ENCODE peak calls at places on chromosomes 13 and 19, in six cellular contexts. H is H9, C is mesendoderm, E is IMR-90, P is H1, R is neuronal stem cell. V is an unnamed sample.

GRCh38 chr13:40665754-40666057 is 735 bp downstream of the FOXO1 start:
- DNase-seq in H (no peak), C (peak; percentile 60), R (no peak), P (no peak), E (no peak), V (no peak)

GRCh38 chr19:51123381-51124186 is 1.1 kb upstream of the SIGLEC9 start:
- DNase-seq in C (no peak), P (no peak), E (no peak), H (no peak), R (no peak), V (no peak)

GRCh38 chr19:13825489-13826475 is 30.5 kb downstream of the ZSWIM4 start:
- DNase-seq in H (peak; percentile 93), C (peak; percentile 87), R (no peak), P (no peak), E (no peak), V (peak; percentile 77)

GRCh38 chr13:46492946-46493345 is 60.0 kb upstream of the LRCH1 start:
- DNase-seq in R (peak; percentile 37), C (peak; percentile 66), P (no peak), H (no peak), E (peak; percentile 48), V (peak; percentile 55)

GRCh38 chr13:113208424-113209335 is at the start of gene PCID2:
- DNase-seq in R (peak; percentile 94), P (peak; percentile 66), H (peak; percentile 89), C (peak; percentile 97), E (peak; percentile 84), V (peak; percentile 90)

GRCh38 chr13:65585346-65585745 is 1644.8 kb downstream of the PCDH9 start:
- DNase-seq in C (no peak), P (no peak), R (no peak), E (no peak), H (peak; percentile 42), V (no peak)

GRCh38 chr19:4136680-4137088 is 12.8 kb upstream of the MAP2K2 start:
- DNase-seq in C (no peak), R (no peak), P (no peak), E (no peak), H (no peak), V (no peak)

GRCh38 chr13:40102854-40103253 is 447.4 kb downstream of the COG6 start:
- DNase-seq in C (no peak), H (no peak), E (peak; percentile 65), P (no peak), R (no peak), V (peak; percentile 17)

GRCh38 chr13:45422731-45423130 is 4.6 kb upstream of the SLC25A30 start:
- DNase-seq in R (no peak), H (no peak), P (no peak), C (no peak), E (no peak), V (no peak)

GRCh38 chr13:87671824-87672603 is 843 bp downstream of the SLITRK5 start:
- DNase-seq in R (peak; percentile 26), E (no peak), P (no peak), C (peak; percentile 31), H (peak; percentile 53), V (peak; percentile 30)

GRCh38 chr13:34654203-34654602 is 287.9 kb upstream of the NBEA start:
- DNase-seq in C (peak; percentile 58), E (no peak), H (no peak), R (no peak), P (no peak), V (no peak)

GRCh38 chr19:14023404-14024235 is 4.3 kb upstream of the RLN3 start:
- DNase-seq in R (no peak), E (peak; percentile 44), H (peak; percentile 85), P (peak; percentile 62), C (peak; percentile 92), V (peak; percentile 73)

GRCh38 chr19:38183227-38183914 is 40.7 kb downstream of the DPF1 start:
- DNase-seq in P (peak; percentile 27), R (peak; percentile 60), E (no peak), H (peak; percentile 82), C (peak; percentile 68), V (peak; percentile 25)

GRCh38 chr13:49165798-49166752 is 54.1 kb upstream of the MLNR start:
- DNase-seq in H (no peak), E (peak; percentile 9), P (no peak), R (no peak), C (no peak), V (peak; percentile 34)

GRCh38 chr13:43301341-43301969 is 278.1 kb downstream of the DNAJC15 start:
- DNase-seq in H (no peak), E (peak; percentile 57), P (no peak), R (no peak), C (no peak), V (no peak)

DNA sequence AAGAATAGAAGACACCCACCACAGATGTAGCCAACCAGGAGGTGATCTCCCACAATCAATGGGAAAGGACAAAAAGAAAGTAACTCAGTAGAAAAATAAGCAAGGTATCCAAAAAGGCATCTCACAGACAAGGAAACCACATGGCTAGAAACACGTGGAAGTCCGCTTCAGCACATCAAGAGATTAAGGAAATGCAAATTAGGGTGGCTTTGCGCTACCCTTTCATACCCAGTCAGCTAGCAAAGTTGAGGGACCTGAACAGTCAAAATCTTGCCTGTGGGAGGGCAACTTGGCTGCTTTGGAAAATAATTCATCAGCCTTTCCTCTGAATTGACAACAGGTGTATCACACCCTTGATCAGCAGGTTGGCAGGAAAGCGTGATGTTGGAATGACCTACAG is 11.6 kb upstream of the UQCR11 start:
- DNase-seq in E (no peak), P (no peak), C (no peak), R (no peak), H (no peak), V (no peak)
- H4K8ac ChIP-seq in E (no peak overlapping the region), P (no peak overlapping the region), C (no peak overlapping the region), R (no peak overlapping the region), H (no peak overlapping the region), V (no peak overlapping the region)

GRCh38 chr13:54183728-54184127 is 1155.1 kb downstream of the OLFM4 start:
- DNase-seq in E (no peak), C (no peak), H (no peak), R (no peak), P (no peak), V (no peak)

GRCh38 chr13:54183166-54183565 is 1154.6 kb downstream of the OLFM4 start:
- DNase-seq in P (no peak), E (no peak), R (no peak), C (no peak), H (no peak), V (no peak)

GRCh38 chr13:54185785-54186184 is 1157.2 kb downstream of the OLFM4 start:
- DNase-seq in H (peak; percentile 59), P (no peak), R (peak; percentile 52), E (no peak), C (peak; percentile 93), V (peak; percentile 0)

GRCh38 chr13:54185101-54185500 is 1156.5 kb downstream of the OLFM4 start:
- DNase-seq in E (no peak), P (no peak), R (no peak), H (no peak), C (peak; percentile 61), V (no peak)

GRCh38 chr13:54184576-54184975 is 1156.0 kb downstream of the OLFM4 start:
- DNase-seq in R (no peak), C (no peak), P (no peak), E (no peak), H (no peak), V (no peak)
- H4K8ac ChIP-seq in R (no peak overlapping the region), C (no peak overlapping the region), P (no peak overlapping the region), E (no peak overlapping the region), H (no peak overlapping the region), V (no peak overlapping the region)

GRCh38 chr13:102696465-102696864 is 1.6 kb upstream of the METTL21C start:
- DNase-seq in C (no peak), E (no peak), H (no peak), R (no peak), P (no peak), V (no peak)
- H4K8ac ChIP-seq in C (no peak overlapping the region), E (no peak overlapping the region), H (no peak overlapping the region), R (no peak overlapping the region), P (no peak overlapping the region), V (no peak overlapping the region)

DNA sequence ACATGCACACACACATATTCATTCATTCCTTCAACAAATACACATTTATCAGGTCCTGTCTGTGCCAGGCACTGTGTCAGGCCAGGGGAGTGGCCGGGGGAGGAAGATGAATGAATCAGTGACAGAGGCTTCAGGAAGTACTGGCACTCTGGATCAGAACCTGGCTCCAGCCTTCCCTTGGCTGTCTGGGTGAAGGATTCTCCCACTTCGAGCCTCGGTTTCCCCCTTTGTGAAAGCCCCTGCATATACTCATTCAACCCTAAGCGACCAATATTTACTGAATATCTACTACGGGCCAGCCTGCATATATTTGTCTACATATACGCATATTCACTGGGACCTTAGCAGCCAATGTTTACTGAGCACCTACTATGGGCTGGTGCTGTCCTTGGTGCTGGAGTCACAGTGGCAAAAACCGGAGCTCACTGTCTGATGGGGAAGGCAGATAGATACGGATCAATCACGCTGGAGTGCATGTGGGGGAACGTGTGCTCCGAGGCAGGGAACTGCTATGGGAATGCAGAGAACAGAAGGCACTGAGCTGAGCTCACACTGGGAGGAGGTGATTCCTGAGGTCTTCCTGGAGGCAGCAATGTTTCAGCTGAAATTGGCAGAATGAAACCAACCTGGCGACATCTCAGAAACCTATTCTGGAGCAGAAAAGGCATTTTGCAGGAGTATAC is 638 bp upstream of the ZNF579 start:
- DNase-seq in R (no peak), E (no peak), P (no peak), H (peak; percentile 63), C (peak; percentile 56), V (peak; percentile 12)
- H4K8ac ChIP-seq in R (no peak overlapping the region), E (peak overlapping the region; percentile 97), P (peak overlapping the region; percentile 71), H (no peak overlapping the region), C (peak overlapping the region; percentile 100), V (peak overlapping the region; percentile 97)

DNA sequence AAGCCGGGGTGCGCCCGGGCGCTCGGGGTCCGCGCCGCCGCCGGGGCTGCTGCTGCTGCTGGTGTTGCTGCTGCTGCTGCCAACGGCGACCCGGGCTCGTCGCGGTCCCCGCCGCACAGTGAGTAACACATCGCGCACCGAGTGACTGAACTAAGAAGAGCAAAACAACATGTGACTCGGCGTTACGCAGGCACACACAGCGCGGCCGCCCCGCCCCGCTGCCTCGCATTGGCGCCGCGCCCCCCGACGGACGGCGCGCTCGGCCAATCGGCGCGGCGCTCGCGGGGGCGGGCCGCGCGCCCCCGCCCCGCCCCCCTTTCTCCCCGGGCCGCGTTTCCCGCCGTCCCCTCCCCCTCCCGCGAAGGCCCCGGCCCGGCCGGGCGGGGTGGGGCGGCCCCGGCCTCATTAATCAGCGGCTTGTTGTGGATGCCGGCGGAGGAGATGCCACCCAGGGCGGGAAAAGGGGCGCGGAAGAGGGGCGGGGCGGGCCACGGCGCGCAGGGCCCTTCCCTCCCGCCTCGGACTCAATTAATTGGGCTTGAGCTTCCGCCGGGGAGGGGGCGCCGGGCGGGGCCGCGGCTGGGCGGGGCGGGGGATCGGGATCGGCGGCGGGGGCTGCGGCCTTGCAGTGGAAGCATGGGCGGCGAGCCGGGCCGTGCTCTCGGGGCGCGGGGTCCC is at the start of gene IRS2:
- DNase-seq in H (peak; percentile 95), E (peak; percentile 90), C (peak; percentile 95), P (peak; percentile 61), R (peak; percentile 94), V (peak; percentile 93)
- H4K8ac ChIP-seq in H (no peak within 1 kb of the TSS), E (peak within 1 kb of the TSS; percentile 58), C (no peak within 1 kb of the TSS), P (peak within 1 kb of the TSS; percentile 96), R (no peak within 1 kb of the TSS), V (peak within 1 kb of the TSS; percentile 88)

GRCh38 chr13:52738719-52739467 is 727 bp downstream of the CNMD start:
- DNase-seq in P (no peak), H (peak; percentile 62), R (peak; percentile 61), E (no peak), C (peak; percentile 62), V (peak; percentile 10)
- H4K8ac ChIP-seq in P (peak overlapping the region; percentile 95), H (peak overlapping the region; percentile 23), R (no peak overlapping the region), E (no peak overlapping the region), C (no peak overlapping the region), V (no peak overlapping the region)

GRCh38 chr13:111210945-111211469 is 95.9 kb downstream of the ARHGEF7 start:
- DNase-seq in R (no peak), E (no peak), P (no peak), C (peak; percentile 42), H (no peak), V (peak; percentile 47)
- H4K8ac ChIP-seq in R (no peak overlapping the region), E (no peak overlapping the region), P (no peak overlapping the region), C (no peak overlapping the region), H (no peak overlapping the region), V (no peak overlapping the region)

GRCh38 chr13:97261254-97262015 is 39.3 kb downstream of the MBNL2 start:
- DNase-seq in P (no peak), H (no peak), E (no peak), R (no peak), C (no peak), V (no peak)
- H4K8ac ChIP-seq in P (no peak overlapping the region), H (no peak overlapping the region), E (peak overlapping the region; percentile 61), R (no peak overlapping the region), C (no peak overlapping the region), V (peak overlapping the region; percentile 55)